ENCODE peak calls at places on chromosome 11, in nine cellular contexts. Y is germinal center, M is NCI-H146, B is GM10248, E is fibroblast of pulmonary artery, N is AG09319, S is NCI-H345, G is right cardiac atrium, A is DMS153. X is an unnamed sample.

GRCh38 chr11:13013054-13013488 is 4.0 kb downstream of the RASSF10 start:
- DNase-seq in S (no peak), N (no peak), Y (no peak), A (no peak), M (no peak), B (no peak), E (no peak), G (no peak), X (no peak)

GRCh38 chr11:58560842-58561241 is 14.8 kb downstream of the LPXN start:
- DNase-seq in Y (no peak), E (no peak), B (no peak), N (no peak), M (no peak), S (no peak), G (no peak), A (no peak), X (no peak)

GRCh38 chr11:69645801-69646492 is 5.0 kb downstream of the CCND1 start:
- DNase-seq in A (peak), Y (no peak), N (no peak), S (peak), G (peak), B (no peak), E (no peak), M (peak), X (peak)

GRCh38 chr11:78715639-78716311 is 141.1 kb upstream of the NARS2 start:
- DNase-seq in M (peak), G (no peak), E (peak), S (peak), N (peak), Y (peak), A (peak), B (peak), X (peak)

GRCh38 chr11:81959341-81959740 is 774.3 kb downstream of the FAM181B start:
- DNase-seq in S (no peak), G (no peak), M (no peak), A (no peak), E (no peak), B (no peak), Y (no peak), N (no peak), X (no peak)

GRCh38 chr11:122634507-122634906 is 21.0 kb upstream of the UBASH3B start:
- DNase-seq in S (no peak), N (peak), B (no peak), M (no peak), E (no peak), G (peak), Y (no peak), A (no peak), X (peak)

GRCh38 chr11:79412761-79413160 is 28.1 kb downstream of the TENM4 start:
- DNase-seq in B (no peak), M (no peak), N (no peak), A (peak), Y (no peak), E (no peak), S (peak), G (no peak), X (no peak)

GRCh38 chr11:129881570-129882170 is 13.7 kb downstream of the NFRKB start:
- DNase-seq in N (no peak), Y (peak), G (no peak), B (peak), M (peak), A (no peak), E (peak), S (peak), X (peak)

GRCh38 chr11:131689049-131689925 is 318.9 kb downstream of the NTM start:
- DNase-seq in N (no peak), M (no peak), B (no peak), S (no peak), Y (no peak), E (no peak), G (no peak), A (no peak), X (no peak)

GRCh38 chr11:82782825-82783374 is 49.2 kb upstream of the FAM181B start:
- DNase-seq in B (no peak), G (no peak), M (no peak), Y (no peak), S (no peak), A (no peak), N (no peak), E (no peak), X (no peak)

GRCh38 chr11:76524461-76524860 is 79.6 kb downstream of the EMSY start:
- DNase-seq in E (no peak), N (no peak), G (no peak), S (no peak), A (no peak), B (no peak), Y (no peak), M (no peak), X (no peak)

GRCh38 chr11:43987384-43988039 is 45.1 kb downstream of the C11orf96 start:
- DNase-seq in B (no peak), E (peak), Y (no peak), S (no peak), G (peak), A (no peak), N (peak), M (no peak), X (no peak)

GRCh38 chr11:74731301-74732094 is at the start of gene CHRDL2:
- DNase-seq in B (no peak), G (peak), E (peak), A (no peak), N (no peak), Y (peak), M (peak), S (no peak), X (no peak)

GRCh38 chr11:58575377-58576020 is at the start of gene LPXN:
- DNase-seq in A (peak), E (peak), M (no peak), S (no peak), G (no peak), N (no peak), B (peak), Y (peak), X (no peak)

GRCh38 chr11:36095716-36096115 is 151.9 kb downstream of the LDLRAD3 start:
- DNase-seq in M (no peak), E (no peak), N (no peak), S (no peak), G (no peak), Y (no peak), A (no peak), B (no peak), X (no peak)

GRCh38 chr11:57499413-57499982 is 16.0 kb downstream of the SLC43A1 start:
- DNase-seq in N (peak), M (no peak), E (peak), Y (peak), B (peak), S (peak), A (peak), G (peak), X (peak)

GRCh38 chr11:110801328-110801727 is 89.1 kb upstream of the ARHGAP20 start:
- DNase-seq in B (no peak), M (no peak), S (no peak), N (no peak), G (no peak), E (no peak), Y (no peak), A (no peak), X (no peak)

GRCh38 chr11:69409812-69410645 is 71.4 kb upstream of the LINC01488 start:
- DNase-seq in Y (no peak), G (no peak), E (no peak), N (no peak), B (no peak), M (no peak), A (no peak), S (no peak), X (no peak)

GRCh38 chr11:87859583-87859982 is 315.7 kb downstream of the RAB38 start:
- DNase-seq in S (peak), N (no peak), M (no peak), Y (no peak), G (no peak), A (no peak), B (no peak), E (peak), X (no peak)

GRCh38 chr11:103927535-103927934 is 108.9 kb upstream of the DDI1 start:
- DNase-seq in M (no peak), E (peak), N (no peak), B (no peak), G (no peak), S (no peak), Y (no peak), A (no peak), X (no peak)

GRCh38 chr11:15569626-15570025 is 454.9 kb downstream of the INSC start:
- DNase-seq in E (peak), M (no peak), G (no peak), A (no peak), S (peak), N (no peak), Y (no peak), B (no peak), X (no peak)

GRCh38 chr11:14067686-14068085 is 105.2 kb downstream of the SPON1 start:
- DNase-seq in M (no peak), Y (no peak), B (no peak), E (no peak), A (no peak), S (no peak), G (no peak), N (no peak), X (no peak)

GRCh38 chr11:22976146-22976545 is 115.9 kb upstream of the CCDC179 start:
- DNase-seq in S (no peak), N (no peak), G (no peak), A (no peak), E (peak), M (no peak), Y (no peak), B (no peak), X (no peak)

GRCh38 chr11:75073459-75074190 is 23.1 kb downstream of the OR2AT4 start:
- DNase-seq in G (peak), A (no peak), M (peak), B (no peak), E (no peak), S (no peak), Y (no peak), N (no peak), X (no peak)

GRCh38 chr11:17686185-17686980 is 33.0 kb upstream of the MYOD1 start:
- DNase-seq in S (no peak), A (no peak), B (no peak), Y (no peak), G (no peak), E (no peak), M (peak), N (no peak), X (no peak)

GRCh38 chr11:63837027-63837688 is 1.8 kb upstream of the MARK2 start:
- DNase-seq in N (peak), E (peak), G (peak), B (peak), S (peak), A (peak), M (peak), Y (peak), X (peak)

GRCh38 chr11:1750481-1750839 is at the start of gene IFITM10:
- DNase-seq in Y (no peak), A (no peak), G (peak), M (no peak), E (no peak), S (no peak), B (no peak), N (no peak), X (no peak)

GRCh38 chr11:66339163-66339675 is 3.0 kb upstream of the RIN1 start:
- DNase-seq in G (peak), M (no peak), Y (no peak), N (no peak), S (no peak), E (no peak), A (no peak), B (no peak), X (no peak)

GRCh38 chr11:26964335-26964734 is 29.6 kb upstream of the FIBIN start:
- DNase-seq in G (no peak), B (no peak), N (no peak), E (peak), A (no peak), S (no peak), M (no peak), Y (no peak), X (no peak)

GRCh38 chr11:34583818-34584217 is 37.1 kb upstream of the EHF start:
- DNase-seq in G (no peak), S (no peak), N (no peak), Y (no peak), E (no peak), B (no peak), M (no peak), A (no peak), X (peak)

GRCh38 chr11:123654566-123655081 is at the start of gene SCN3B:
- DNase-seq in E (peak), B (peak), M (peak), A (peak), G (peak), S (peak), Y (peak), N (no peak), X (peak)

X was measured in NCI-H2029.